ENCODE peak calls at places on chromosomes 1 and 21, in five cellular contexts. A, Y, T, S and V are unnamed samples.

GRCh38 chr1:1359668-1360468 is 1.5 kb upstream of the MXRA8 start:
- DNase-seq in A (peak), Y (no peak), T (no peak), S (peak), V (peak)

GRCh38 chr1:6329392-6329791 is 64.2 kb downstream of the ACOT7 start:
- DNase-seq in A (no peak), Y (no peak), T (no peak), S (no peak), V (no peak)

GRCh38 chr1:177472567-177472966 is 301.8 kb downstream of the BRINP2 start:
- DNase-seq in A (no peak), Y (no peak), T (no peak), S (no peak), V (no peak)

GRCh38 chr21:43267391-43268085 is 98.7 kb downstream of the CRYAA start:
- DNase-seq in A (no peak), Y (no peak), T (no peak), S (no peak), V (no peak)

GRCh38 chr1:85318217-85318616 is 41.8 kb upstream of the BCL10 start:
- DNase-seq in A (no peak), Y (no peak), T (no peak), S (no peak), V (no peak)

GRCh38 chr1:113677250-113678158 is 81.8 kb downstream of the PHTF1 start:
- DNase-seq in A (no peak), Y (no peak), T (peak), S (peak), V (peak)

GRCh38 chr1:2208309-2209239 is 14.0 kb upstream of the FAAP20 start:
- DNase-seq in A (peak), Y (no peak), T (no peak), S (peak), V (peak)

GRCh38 chr1:169517544-169518186 is 31.9 kb upstream of the SLC19A2 start:
- DNase-seq in A (peak), Y (no peak), T (no peak), S (no peak), V (no peak)

GRCh38 chr1:201329801-201330200 is 46.5 kb downstream of the PKP1 start:
- DNase-seq in A (no peak), Y (no peak), T (no peak), S (no peak), V (no peak)

GRCh38 chr1:160193091-160193819 is 2.9 kb downstream of the CASQ1 start:
- DNase-seq in A (peak), Y (peak), T (peak), S (peak), V (peak)